ENCODE peak calls at places on chromosomes 3 and 15, in four cellular contexts. One of them, this sample, is unnamed.

GRCh38 chr3:194300392-194300758 is 50.8 kb downstream of the CPN2 start:
- DNase-seq in A549: no peak
- DNase-seq in HepG2: peak
- DNase-seq in GM23338: peak
- DNase-seq in this sample: no peak

GRCh38 chr3:177443469-177443868 is 246.2 kb upstream of the TBL1XR1 start:
- DNase-seq in HepG2: peak
- DNase-seq in GM23338: no peak
- DNase-seq in A549: no peak
- DNase-seq in this sample: peak

GRCh38 chr3:87801409-87801808 is 257.4 kb downstream of the CGGBP1 start:
- DNase-seq in GM23338: peak
- DNase-seq in HepG2: no peak
- DNase-seq in A549: no peak
- DNase-seq in this sample: no peak

GRCh38 chr3:50078622-50079021 is 10.1 kb upstream of the RBM5 start:
- DNase-seq in HepG2: no peak
- DNase-seq in GM23338: no peak
- DNase-seq in A549: no peak
- DNase-seq in this sample: no peak

GRCh38 chr15:65085990-65086679 is 9.6 kb downstream of the KBTBD13 start:
- DNase-seq in GM23338: peak
- DNase-seq in A549: peak
- DNase-seq in HepG2: peak
- DNase-seq in this sample: no peak

GRCh38 chr3:129553171-129553570 is 10.2 kb downstream of the H1-8 start:
- DNase-seq in A549: no peak
- DNase-seq in HepG2: no peak
- DNase-seq in GM23338: no peak
- DNase-seq in this sample: no peak

GRCh38 chr15:89167267-89168176 is 53.9 kb downstream of the RLBP1 start:
- DNase-seq in A549: peak
- DNase-seq in GM23338: no peak
- DNase-seq in HepG2: peak
- DNase-seq in this sample: peak

GRCh38 chr3:13770390-13771169 is 109.3 kb downstream of the WNT7A start:
- DNase-seq in GM23338: peak
- DNase-seq in HepG2: no peak
- DNase-seq in A549: no peak
- DNase-seq in this sample: no peak

GRCh38 chr3:159919873-159920272 is 68.8 kb upstream of the IL12A start:
- DNase-seq in HepG2: no peak
- DNase-seq in A549: no peak
- DNase-seq in GM23338: no peak
- DNase-seq in this sample: no peak

GRCh38 chr15:85496551-85497545 is 116.4 kb downstream of the AKAP13 start:
- DNase-seq in GM23338: no peak
- DNase-seq in HepG2: peak
- DNase-seq in A549: no peak
- DNase-seq in this sample: no peak

GRCh38 chr15:38076806-38077205 is 142.4 kb downstream of the TMCO5A start:
- DNase-seq in GM23338: peak
- DNase-seq in HepG2: no peak
- DNase-seq in A549: no peak
- DNase-seq in this sample: no peak

GRCh38 chr3:100606894-100607512 is 2.4 kb upstream of the ADGRG7 start:
- DNase-seq in GM23338: no peak
- DNase-seq in A549: no peak
- DNase-seq in HepG2: no peak
- DNase-seq in this sample: no peak

GRCh38 chr3:113597611-113598382 is 65.4 kb downstream of the SIDT1 start:
- DNase-seq in A549: no peak
- DNase-seq in GM23338: no peak
- DNase-seq in HepG2: no peak
- DNase-seq in this sample: no peak

GRCh38 chr3:177804032-177804431 is 606.8 kb upstream of the TBL1XR1 start:
- DNase-seq in HepG2: no peak
- DNase-seq in GM23338: no peak
- DNase-seq in A549: no peak
- DNase-seq in this sample: no peak

GRCh38 chr3:25784971-25785370 is 1.7 kb upstream of the NGLY1 start:
- DNase-seq in A549: no peak
- DNase-seq in HepG2: no peak
- DNase-seq in GM23338: no peak
- DNase-seq in this sample: no peak

GRCh38 chr3:107524214-107525100 is 1.7 kb downstream of the BBX start:
- DNase-seq in A549: no peak
- DNase-seq in GM23338: peak
- DNase-seq in HepG2: peak
- DNase-seq in this sample: no peak

GRCh38 chr3:37956353-37957184 is 34.0 kb upstream of the VILL start:
- DNase-seq in A549: no peak
- DNase-seq in HepG2: no peak
- DNase-seq in GM23338: peak
- DNase-seq in this sample: no peak

GRCh38 chr3:25423780-25424179 is 4.3 kb upstream of the RARB start:
- DNase-seq in HepG2: no peak
- DNase-seq in A549: no peak
- DNase-seq in GM23338: no peak
- DNase-seq in this sample: no peak

GRCh38 chr3:46221368-46221767 is 13.3 kb upstream of the CCR1 start:
- DNase-seq in A549: no peak
- DNase-seq in HepG2: no peak
- DNase-seq in GM23338: no peak
- DNase-seq in this sample: no peak

GRCh38 chr15:64521726-64522164 is 61.4 kb downstream of the ZNF609 start:
- DNase-seq in GM23338: peak
- DNase-seq in HepG2: peak
- DNase-seq in A549: peak
- DNase-seq in this sample: no peak

DNA sequence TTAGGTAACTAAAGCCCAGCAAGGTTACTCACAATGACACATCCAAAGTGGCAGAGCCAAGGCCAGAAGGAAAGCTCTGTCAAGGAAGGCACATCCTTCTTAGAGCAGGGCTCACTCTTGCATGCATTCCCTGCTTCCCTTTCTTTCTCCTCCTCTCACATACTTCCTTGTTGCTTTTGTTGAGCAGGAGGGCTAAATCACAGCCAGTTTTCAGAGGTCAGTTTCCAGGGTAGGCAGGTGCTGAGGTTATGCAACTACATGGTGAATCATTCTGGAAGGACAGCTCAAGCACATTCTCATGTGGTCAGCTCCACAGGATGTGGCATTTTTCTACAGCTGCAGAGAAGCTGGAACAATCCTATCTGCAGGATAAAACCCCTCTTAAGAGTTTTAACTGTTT is 275.6 kb downstream of the ZNF621 start:
- DNase-seq in HepG2: peak
- DNase-seq in GM23338: peak
- DNase-seq in A549: peak
- DNase-seq in this sample: peak
- H3K4me3 ChIP-seq in HepG2: no peak
- H3K4me3 ChIP-seq in GM23338: no peak
- H3K4me3 ChIP-seq in A549: no peak
- H3K4me3 ChIP-seq in this sample: no peak

DNA sequence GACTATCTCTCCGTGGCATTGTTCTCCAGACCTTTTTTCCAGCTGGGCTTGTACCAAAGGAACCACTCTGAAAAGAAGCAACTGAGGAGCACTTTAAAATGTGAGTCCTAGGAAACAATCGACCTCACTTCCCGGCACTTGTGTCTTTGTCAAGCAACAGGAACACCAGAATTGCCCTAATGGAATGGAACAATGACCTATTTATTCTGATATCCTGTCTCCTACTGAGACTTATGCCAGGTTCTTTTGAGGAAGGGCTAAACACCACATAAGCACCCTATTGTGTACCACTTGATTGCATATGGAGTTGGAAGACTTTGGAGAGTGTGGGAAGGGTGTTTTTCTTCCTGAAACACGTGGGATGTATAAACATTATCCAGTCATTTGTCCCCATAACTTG is 56.8 kb upstream of the TGFBR2 start:
- DNase-seq in GM23338: peak
- DNase-seq in A549: no peak
- DNase-seq in HepG2: no peak
- DNase-seq in this sample: no peak
- TF ChIP-seq REST in GM23338: no peak
- TF ChIP-seq REST in A549: no peak
- TF ChIP-seq REST in HepG2: no peak
- TF ChIP-seq REST in this sample: no peak

DNA sequence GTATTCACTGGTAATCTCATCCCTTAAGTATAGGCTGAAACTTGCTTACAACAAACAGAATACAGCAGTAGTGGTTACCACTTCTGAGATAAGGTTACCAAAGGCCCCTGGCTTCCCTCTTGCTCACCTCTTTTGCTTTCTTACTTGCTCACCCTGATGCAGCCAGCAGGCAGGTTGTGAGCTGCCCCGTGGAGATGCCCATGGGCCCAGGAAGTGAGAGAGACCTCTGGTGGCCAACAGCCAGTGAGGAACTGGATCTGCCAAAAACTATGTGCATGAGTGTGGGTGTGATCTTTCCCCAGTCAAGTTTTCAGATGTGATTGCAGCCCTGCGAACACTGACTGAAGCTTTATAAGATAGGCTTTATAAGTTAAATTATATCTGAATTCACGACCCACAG is 48.7 kb downstream of the NMNAT3 start:
- DNase-seq in HepG2: peak
- DNase-seq in A549: peak
- DNase-seq in GM23338: peak
- DNase-seq in this sample: no peak
- TF ChIP-seq CTCF in HepG2: peak
- TF ChIP-seq CTCF in A549: peak
- TF ChIP-seq CTCF in GM23338: peak
- TF ChIP-seq CTCF in this sample: peak

GRCh38 chr3:62446337-62446940 is 73.1 kb upstream of the FEZF2 start:
- DNase-seq in GM23338: no peak
- DNase-seq in A549: no peak
- DNase-seq in HepG2: no peak
- DNase-seq in this sample: no peak

GRCh38 chr3:62439978-62440377 is 66.6 kb upstream of the FEZF2 start:
- DNase-seq in HepG2: no peak
- DNase-seq in GM23338: no peak
- DNase-seq in A549: no peak
- DNase-seq in this sample: no peak

GRCh38 chr3:62439176-62439813 is 65.9 kb upstream of the FEZF2 start:
- DNase-seq in GM23338: peak
- DNase-seq in HepG2: no peak
- DNase-seq in A549: no peak
- DNase-seq in this sample: no peak

GRCh38 chr3:62445267-62445666 is 71.9 kb upstream of the FEZF2 start:
- DNase-seq in HepG2: peak
- DNase-seq in GM23338: peak
- DNase-seq in A549: no peak
- DNase-seq in this sample: no peak
- H3K4me3 ChIP-seq in HepG2: peak
- H3K4me3 ChIP-seq in GM23338: no peak
- H3K4me3 ChIP-seq in A549: no peak
- H3K4me3 ChIP-seq in this sample: peak

DNA sequence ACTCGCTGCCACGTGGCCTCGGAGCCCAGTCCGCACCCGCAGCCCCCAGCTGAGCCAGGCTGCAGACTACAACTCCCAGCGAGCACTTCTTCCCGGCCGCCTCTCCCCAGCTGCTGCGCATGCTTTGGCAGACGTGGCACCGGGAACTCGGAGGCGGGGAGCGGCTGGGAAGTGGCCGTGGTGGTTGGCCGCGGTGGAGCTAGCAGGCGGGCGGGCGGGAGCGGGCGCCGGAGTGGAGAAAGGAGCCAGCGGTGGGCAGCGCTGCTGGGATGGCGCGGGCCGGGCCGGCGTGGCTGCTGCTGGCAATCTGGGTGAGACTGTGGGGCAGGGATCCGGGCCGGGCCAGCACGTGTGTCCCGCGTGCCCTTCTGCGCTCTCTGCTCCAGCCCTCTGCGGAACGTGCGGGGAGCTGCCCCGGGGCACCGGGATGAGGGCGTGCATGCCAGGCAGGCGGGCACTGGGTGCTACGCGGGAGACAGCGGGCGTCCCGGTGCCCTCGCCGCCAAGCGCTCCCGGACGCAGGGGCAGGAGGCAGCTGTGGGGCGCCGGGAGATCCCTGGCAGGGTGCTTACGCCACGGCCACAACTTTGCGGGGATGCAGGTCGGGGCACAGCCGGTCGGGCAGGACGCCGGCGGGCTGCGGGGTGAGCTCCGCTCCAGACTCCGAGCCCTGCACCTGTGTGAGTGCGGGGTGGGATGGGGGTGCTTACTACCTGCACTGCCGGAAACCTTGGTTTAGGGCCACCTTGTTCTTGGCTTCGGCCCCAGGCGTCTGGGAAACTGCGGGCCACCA is at the start of gene PDIA5:
- DNase-seq in HepG2: peak
- DNase-seq in A549: peak
- DNase-seq in GM23338: peak
- DNase-seq in this sample: peak
- TF ChIP-seq REST in HepG2: peak
- TF ChIP-seq REST in A549: no peak
- TF ChIP-seq REST in GM23338: no peak
- TF ChIP-seq REST in this sample: no peak

GRCh38 chr3:30607032-30607833 is 832 bp downstream of the TGFBR2 start:
- DNase-seq in HepG2: no peak
- DNase-seq in A549: no peak
- DNase-seq in GM23338: peak
- DNase-seq in this sample: no peak

GRCh38 chr3:30605005-30605404 is 1.4 kb upstream of the TGFBR2 start:
- DNase-seq in HepG2: no peak
- DNase-seq in GM23338: no peak
- DNase-seq in A549: no peak
- DNase-seq in this sample: no peak

GRCh38 chr3:30604566-30604965 is 1.8 kb upstream of the TGFBR2 start:
- DNase-seq in A549: no peak
- DNase-seq in GM23338: no peak
- DNase-seq in HepG2: no peak
- DNase-seq in this sample: no peak

GRCh38 chr3:30605706-30606300 is 598 bp upstream of the TGFBR2 start:
- DNase-seq in A549: no peak
- DNase-seq in GM23338: no peak
- DNase-seq in HepG2: no peak
- DNase-seq in this sample: no peak

DNA sequence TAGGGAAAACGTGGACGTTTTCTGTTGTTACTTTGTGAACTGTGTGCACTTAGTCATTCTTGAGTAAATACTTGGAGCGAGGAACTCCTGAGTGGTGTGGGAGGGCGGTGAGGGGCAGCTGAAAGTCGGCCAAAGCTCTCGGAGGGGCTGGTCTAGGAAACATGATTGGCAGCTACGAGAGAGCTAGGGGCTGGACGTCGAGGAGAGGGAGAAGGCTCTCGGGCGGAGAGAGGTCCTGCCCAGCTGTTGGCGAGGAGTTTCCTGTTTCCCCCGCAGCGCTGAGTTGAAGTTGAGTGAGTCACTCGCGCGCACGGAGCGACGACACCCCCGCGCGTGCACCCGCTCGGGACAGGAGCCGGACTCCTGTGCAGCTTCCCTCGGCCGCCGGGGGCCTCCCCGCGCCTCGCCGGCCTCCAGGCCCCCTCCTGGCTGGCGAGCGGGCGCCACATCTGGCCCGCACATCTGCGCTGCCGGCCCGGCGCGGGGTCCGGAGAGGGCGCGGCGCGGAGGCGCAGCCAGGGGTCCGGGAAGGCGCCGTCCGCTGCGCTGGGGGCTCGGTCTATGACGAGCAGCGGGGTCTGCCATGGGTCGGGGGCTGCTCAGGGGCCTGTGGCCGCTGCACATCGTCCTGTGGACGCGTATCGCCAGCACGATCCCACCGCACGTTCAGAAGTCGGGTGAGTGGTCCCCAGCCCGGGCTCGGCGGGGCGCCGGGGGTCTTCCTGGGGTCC is at the start of gene TGFBR2:
- DNase-seq in GM23338: peak
- DNase-seq in HepG2: peak
- DNase-seq in A549: peak
- DNase-seq in this sample: peak
- TF ChIP-seq CTCF in GM23338: no peak
- TF ChIP-seq CTCF in HepG2: peak
- TF ChIP-seq CTCF in A549: no peak
- TF ChIP-seq CTCF in this sample: peak